ENCODE peak calls at places on chromosomes 3 and 15, in six cellular contexts. Z, T, L, F, Q and E are unnamed samples.
A peak's percentile ranks its signal among the peaks of the same experiment; 100 is the strongest.

GRCh38 chr3:118587037-118587741 is 447.5 kb downstream of the IGSF11 start:
- DNase-seq in L (no peak), F (no peak), T (no peak), Z (no peak), Q (no peak), E (no peak)

GRCh38 chr15:92707880-92708551 is 52.4 kb upstream of the FAM174B start:
- DNase-seq in F (no peak), Z (no peak), Q (no peak), L (no peak), T (no peak), E (no peak)

GRCh38 chr3:129845956-129846355 is 47.6 kb downstream of the TMCC1 start:
- DNase-seq in F (no peak), Q (no peak), L (no peak), T (no peak), Z (no peak), E (no peak)

GRCh38 chr15:61081028-61081322 is 148.1 kb downstream of the RORA start:
- DNase-seq in F (no peak), L (no peak), Q (no peak), T (no peak), Z (no peak), E (no peak)

GRCh38 chr3:127410137-127410488 is 122.3 kb upstream of the PRR20G start:
- DNase-seq in T (no peak), Q (no peak), Z (no peak), L (no peak), F (no peak), E (no peak)

GRCh38 chr3:157100079-157100477 is 59.9 kb downstream of the CCNL1 start:
- DNase-seq in T (no peak), Z (peak; percentile 51), L (no peak), F (no peak), Q (no peak), E (no peak)

GRCh38 chr15:71252036-71252898 is 137.0 kb downstream of the THSD4 start:
- DNase-seq in T (no peak), F (no peak), L (no peak), Q (no peak), Z (no peak), E (no peak)

GRCh38 chr15:44735482-44736260 is 657 bp upstream of the TRIM69 start:
- DNase-seq in F (no peak), Z (peak; percentile 80), L (no peak), T (no peak), Q (no peak), E (no peak)

GRCh38 chr15:39118510-39118909 is 462.4 kb upstream of the THBS1 start:
- DNase-seq in F (no peak), T (no peak), Q (no peak), Z (no peak), L (no peak), E (no peak)

GRCh38 chr3:189094539-189094938 is 77.2 kb upstream of the TPRG1 start:
- DNase-seq in F (no peak), L (no peak), Z (no peak), Q (no peak), T (no peak), E (no peak)

GRCh38 chr15:90839187-90840071 is 29.0 kb upstream of the FURIN start:
- DNase-seq in Q (no peak), Z (peak; percentile 75), F (no peak), L (peak; percentile 72), T (no peak), E (peak; percentile 75)